ENCODE peak calls at places on chromosome 1, in six cellular contexts. K is bronchial epithelial cell, O is WTC11, V is BE2C, C is omental fat pad, B is epithelial cell of esophagus. R is an unnamed sample.

GRCh38 chr1:201495447-201496295 is 11.3 kb downstream of the CSRP1 start:
- DNase-seq in O (no peak), B (peak; percentile 78), V (peak; percentile 86), C (no peak), K (peak; percentile 77), R (no peak)

GRCh38 chr1:41627491-41628280 is 143.2 kb upstream of the EDN2 start:
- DNase-seq in O (no peak), V (no peak), C (no peak), B (peak; percentile 19), K (no peak), R (no peak)

GRCh38 chr1:28510350-28511223 is 4.7 kb downstream of the RCC1 start:
- DNase-seq in C (no peak), K (peak; percentile 52), B (peak; percentile 68), O (no peak), V (no peak), R (no peak)

GRCh38 chr1:63892632-63893395 is 119.0 kb downstream of the ROR1 start:
- DNase-seq in V (peak; percentile 27), K (peak; percentile 48), O (no peak), B (peak; percentile 55), C (no peak), R (peak; percentile 46)

GRCh38 chr1:32353886-32354570 is 8.3 kb downstream of the FAM229A start:
- DNase-seq in C (no peak), O (no peak), K (no peak), B (no peak), V (no peak), R (no peak)

GRCh38 chr1:150272379-150272840 is at the start of gene C1orf54:
- DNase-seq in K (no peak), V (peak; percentile 31), O (peak; percentile 81), C (no peak), B (no peak), R (no peak)

GRCh38 chr1:202034683-202035462 is 24.5 kb downstream of the ELF3 start:
- DNase-seq in C (peak; percentile 44), V (peak; percentile 83), K (peak; percentile 97), O (peak; percentile 38), B (peak; percentile 99), R (no peak)

GRCh38 chr1:23664837-23665795 is 26.5 kb upstream of the RPL11 start:
- DNase-seq in C (no peak), B (peak; percentile 50), K (peak; percentile 22), O (peak; percentile 16), V (peak; percentile 34), R (no peak)

GRCh38 chr1:159339517-159339916 is 37.4 kb downstream of the FCER1A start:
- DNase-seq in B (no peak), O (no peak), K (no peak), C (no peak), V (no peak), R (no peak)

DNA sequence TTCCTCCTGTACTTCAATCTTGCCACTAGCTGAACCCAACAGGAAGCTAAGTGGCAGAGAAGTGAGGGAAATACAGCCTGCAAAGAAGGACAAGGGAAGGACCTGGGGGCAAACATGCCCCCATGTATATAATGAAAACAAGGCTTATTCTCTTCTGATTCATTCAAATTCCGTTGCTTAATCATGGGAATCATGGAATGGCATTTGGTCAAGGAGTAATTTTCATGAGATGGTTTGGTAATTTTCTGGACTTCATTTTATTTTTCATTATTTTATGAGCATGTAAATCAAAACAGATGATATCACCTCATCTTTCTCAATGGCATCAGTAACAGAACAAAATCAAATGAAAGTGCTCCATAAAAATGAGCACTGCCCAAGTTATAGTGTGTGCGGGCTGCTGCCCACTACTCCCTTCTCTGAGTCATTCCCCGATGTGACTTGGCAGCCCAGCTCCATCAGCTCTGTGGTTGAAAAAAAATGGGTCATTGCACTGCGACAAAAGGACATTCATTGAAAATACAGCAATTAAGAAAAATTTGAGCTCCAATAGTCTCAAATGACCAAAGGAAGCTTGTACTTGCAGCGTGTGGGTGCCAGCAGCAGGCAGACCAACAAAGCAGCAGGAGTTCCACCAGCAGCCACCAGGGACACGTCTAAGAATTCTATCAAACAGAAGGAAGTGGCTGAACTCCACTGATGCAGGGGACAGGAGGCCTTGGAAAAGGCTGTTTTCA is 84.3 kb upstream of the VAV3 start:
- DNase-seq in B (no peak), C (no peak), O (peak; percentile 44), K (no peak), V (peak; percentile 16), R (no peak)
- TF ChIP-seq CTCF in B (peak; percentile 50), C (no peak), O (peak; percentile 28), K (peak; percentile 27), V (peak; percentile 43), R (peak; percentile 17)

GRCh38 chr1:206101351-206101750 is 15.8 kb downstream of the AVPR1B start:
- DNase-seq in V (no peak), B (no peak), O (no peak), C (no peak), K (no peak), R (no peak)
- TF ChIP-seq CTCF in V (no peak), B (no peak), O (no peak), C (no peak), K (no peak), R (no peak)

GRCh38 chr1:10635992-10636391 is 160.5 kb downstream of the CASZ1 start:
- DNase-seq in O (no peak), B (peak; percentile 89), V (no peak), C (no peak), K (peak; percentile 78), R (no peak)

GRCh38 chr1:10635385-10635896 is 160.7 kb downstream of the PEX14 start:
- DNase-seq in B (peak; percentile 97), V (no peak), K (peak; percentile 96), O (no peak), C (no peak), R (no peak)

GRCh38 chr1:10634075-10634427 is 159.3 kb downstream of the PEX14 start:
- DNase-seq in B (no peak), V (no peak), O (no peak), C (no peak), K (no peak), R (no peak)

GRCh38 chr1:10633416-10633815 is 158.7 kb downstream of the PEX14 start:
- DNase-seq in B (no peak), O (no peak), C (no peak), K (no peak), V (no peak), R (no peak)

GRCh38 chr1:10634428-10635384 is 160.0 kb downstream of the PEX14 start:
- DNase-seq in B (peak; percentile 48), O (no peak), K (peak; percentile 47), V (peak; percentile 45), C (no peak), R (no peak)
- TF ChIP-seq CTCF in B (no peak), O (no peak), K (peak; percentile 18), V (no peak), C (no peak), R (no peak)

DNA sequence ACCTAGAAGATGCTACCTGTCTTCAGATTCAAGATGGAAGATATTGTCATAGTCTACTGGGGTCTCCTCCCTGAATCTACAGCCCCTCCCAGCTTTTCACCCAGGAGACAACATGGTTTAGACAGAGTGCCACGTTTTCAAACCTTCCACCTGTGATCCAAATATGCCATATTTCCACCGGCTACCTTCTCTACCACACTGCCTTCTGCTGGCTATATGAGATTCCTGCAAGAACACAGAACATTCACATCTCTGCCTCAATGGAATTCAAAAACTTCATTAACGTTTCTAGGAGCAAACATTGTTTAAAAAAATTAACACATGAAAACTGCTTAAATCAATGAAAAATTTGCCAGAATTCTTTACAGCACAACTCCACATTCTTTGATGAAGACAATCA is 12.9 kb upstream of the LELP1 start:
- DNase-seq in K (peak; percentile 48), V (no peak), C (no peak), B (peak; percentile 71), O (no peak), R (no peak)
- TF ChIP-seq CTCF in K (peak; percentile 71), V (peak; percentile 21), C (no peak), B (peak; percentile 93), O (no peak), R (no peak)

DNA sequence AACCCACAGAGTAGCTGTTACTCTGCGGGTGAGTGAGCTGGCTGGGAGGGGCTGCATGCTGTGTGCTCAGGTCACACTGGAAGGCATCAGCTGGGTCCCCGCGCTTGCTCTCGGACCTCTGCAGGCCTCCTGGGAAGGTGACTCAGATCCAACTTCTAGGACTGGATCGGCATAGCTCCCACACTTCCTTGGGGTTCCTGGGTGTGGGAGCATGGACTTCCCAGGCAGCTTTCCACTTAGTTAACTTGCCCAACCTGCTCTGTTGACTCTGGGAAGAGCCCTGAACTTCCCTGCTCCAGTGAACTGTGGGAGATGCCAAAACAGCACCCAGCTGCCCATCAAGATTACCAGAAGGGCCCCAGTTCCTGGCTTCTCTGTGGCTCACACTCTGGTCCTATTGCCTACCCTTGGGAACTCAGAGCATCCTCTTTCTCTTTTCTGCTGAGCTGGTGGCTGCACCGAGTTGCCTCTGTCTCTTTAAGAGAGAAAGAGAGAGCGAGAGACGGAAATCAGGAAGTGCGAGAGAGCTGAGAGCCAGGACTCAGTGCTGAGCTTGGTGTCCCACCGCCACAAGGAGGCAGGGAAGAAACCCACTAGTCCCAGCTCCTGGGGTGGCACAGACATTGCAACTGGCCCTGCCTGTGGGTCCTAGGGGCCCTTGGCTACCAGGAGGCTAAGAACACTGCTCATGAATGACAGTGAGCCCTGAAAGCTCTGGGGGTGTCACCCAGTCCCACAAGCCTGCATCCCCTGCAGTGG is at the start of gene IKBKE:
- DNase-seq in K (peak; percentile 66), B (peak; percentile 73), V (no peak), C (no peak), O (peak; percentile 41), R (peak; percentile 45)
- TF ChIP-seq CTCF in K (peak; percentile 33), B (peak; percentile 31), V (no peak), C (no peak), O (no peak), R (no peak)

DNA sequence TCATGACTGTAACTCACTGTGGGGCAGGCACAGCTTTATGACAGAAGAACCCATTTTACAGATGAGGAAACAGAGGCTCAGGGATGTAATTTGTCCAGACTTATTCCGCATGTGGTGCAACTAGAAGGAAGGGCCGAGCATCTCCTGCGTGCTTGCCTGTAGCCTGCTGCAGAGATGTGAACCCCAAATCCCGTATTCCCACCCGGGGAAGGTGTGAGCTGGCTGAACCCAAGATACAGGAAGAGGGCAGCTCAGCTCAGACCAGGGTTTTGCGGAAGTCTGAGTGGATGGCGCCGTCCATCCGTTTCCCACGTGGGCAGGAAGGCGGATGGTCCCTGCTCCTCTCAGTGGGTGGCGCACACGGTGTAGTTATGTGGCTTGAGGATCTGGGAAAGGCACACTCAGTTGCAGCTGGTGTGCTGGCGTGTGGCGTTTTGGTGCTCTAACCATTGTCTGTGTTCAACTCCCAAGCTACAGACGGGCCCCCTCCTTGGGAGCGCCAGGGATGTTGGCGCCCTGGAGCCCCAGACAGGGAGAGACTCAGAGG is 1.2 kb downstream of the CROCC start:
- DNase-seq in O (no peak), C (no peak), B (no peak), V (no peak), K (no peak), R (no peak)
- TF ChIP-seq CTCF in O (no peak), C (no peak), B (no peak), V (no peak), K (no peak), R (no peak)

GRCh38 chr1:110464340-110464739 is 13.4 kb downstream of the PROK1 start:
- DNase-seq in C (no peak), O (no peak), V (no peak), B (peak; percentile 79), K (peak; percentile 93), R (no peak)

GRCh38 chr1:110466646-110467280 is 15.8 kb downstream of the PROK1 start:
- DNase-seq in B (no peak), O (no peak), V (no peak), K (no peak), C (no peak), R (no peak)

GRCh38 chr1:110465814-110466380 is 14.9 kb downstream of the PROK1 start:
- DNase-seq in B (no peak), C (no peak), V (no peak), K (no peak), O (no peak), R (no peak)

GRCh38 chr1:110463695-110464094 is 12.7 kb downstream of the PROK1 start:
- DNase-seq in C (no peak), V (no peak), O (no peak), K (peak; percentile 74), B (peak; percentile 69), R (no peak)

GRCh38 chr1:110465038-110465813 is 14.3 kb downstream of the PROK1 start:
- DNase-seq in C (no peak), O (no peak), V (peak; percentile 23), K (peak; percentile 79), B (peak; percentile 40), R (no peak)
- TF ChIP-seq CTCF in C (no peak), O (no peak), V (peak; percentile 11), K (no peak), B (no peak), R (no peak)